ENCODE peak calls at places on chromosomes 4 and X, in four cellular contexts. E is endothelial cell of umbilical vein, G is suprapubic skin, C is body of pancreas. Z is an unnamed sample.

GRCh38 chrX:149950681-149951080 is 12.4 kb upstream of the EOLA2 start:
- DNase-seq in E (peak; percentile 62), C (peak; percentile 27), G (no peak), Z (no peak)

GRCh38 chr4:175253184-175253902 is 335.2 kb downstream of the ADAM29 start:
- DNase-seq in E (no peak), G (no peak), C (no peak), Z (no peak)

GRCh38 chr4:27684501-27685077 is 823.9 kb downstream of the STIM2 start:
- DNase-seq in C (peak; percentile 61), G (no peak), E (peak; percentile 4), Z (peak; percentile 30)

GRCh38 chrX:74509989-74510388 is 88.7 kb downstream of the SLC16A2 start:
- DNase-seq in E (no peak), C (no peak), G (no peak), Z (no peak)

GRCh38 chrX:143615851-143616250 is 20.1 kb downstream of the SLITRK4 start:
- DNase-seq in C (no peak), E (no peak), G (no peak), Z (no peak)

GRCh38 chr4:21953653-21954052 is 5.1 kb upstream of the KCNIP4 start:
- DNase-seq in C (no peak), E (no peak), G (no peak), Z (no peak)

GRCh38 chr4:153371835-153372234 is 27.3 kb downstream of the MND1 start:
- DNase-seq in G (no peak), E (no peak), C (no peak), Z (no peak)

GRCh38 chrX:131626681-131627296 is 82.9 kb downstream of the OR13H1 start:
- DNase-seq in G (no peak), C (no peak), E (no peak), Z (no peak)

GRCh38 chr4:19850909-19851308 is 400.8 kb upstream of the SLIT2 start:
- DNase-seq in E (peak; percentile 31), C (no peak), G (no peak), Z (no peak)

GRCh38 chr4:136922066-136922465 is 610.2 kb downstream of the PCDH18 start:
- DNase-seq in E (no peak), C (no peak), G (no peak), Z (no peak)

GRCh38 chrX:145881175-145881867 is 63.7 kb downstream of the SLITRK2 start:
- DNase-seq in E (no peak), G (no peak), C (no peak), Z (no peak)

GRCh38 chr4:21544410-21544809 is 404.2 kb downstream of the KCNIP4 start:
- DNase-seq in C (no peak), G (no peak), E (no peak), Z (no peak)

GRCh38 chr4:186023975-186024374 is 45.0 kb upstream of the TLR3 start:
- DNase-seq in E (no peak), G (no peak), C (no peak), Z (no peak)

GRCh38 chr4:91220315-91220714 is 1083.5 kb upstream of the GRID2 start:
- DNase-seq in C (no peak), E (no peak), G (no peak), Z (no peak)

GRCh38 chr4:121822796-121823504 is 733 bp downstream of the CCNA2 start:
- DNase-seq in C (peak; percentile 17), E (peak; percentile 39), G (peak; percentile 69), Z (no peak)

GRCh38 chr4:74042681-74043080 is 4.2 kb upstream of the CXCL3 start:
- DNase-seq in E (no peak), C (peak; percentile 43), G (no peak), Z (no peak)

GRCh38 chrX:116435597-116435996 is 809 bp upstream of the SLC6A14 start:
- DNase-seq in C (no peak), G (no peak), E (no peak), Z (no peak)

GRCh38 chrX:116436358-116436816 is at the start of gene SLC6A14:
- DNase-seq in E (no peak), C (peak; percentile 11), G (no peak), Z (peak; percentile 29)
- TF ChIP-seq POLR2A in E (no peak), C (no peak), G (no peak), Z (no peak)

GRCh38 chrX:118498755-118499154 is 3.1 kb downstream of the DOCK11 start:
- DNase-seq in C (no peak), G (no peak), E (no peak), Z (no peak)
- H3K4me1 ChIP-seq in C (peaks cover 8% of the 10 kb centered on the region), G (no peaks in the 10 kb centered on the region), E (peaks cover 3% of the 10 kb centered on the region), Z (no peaks in the 10 kb centered on the region)

DNA sequence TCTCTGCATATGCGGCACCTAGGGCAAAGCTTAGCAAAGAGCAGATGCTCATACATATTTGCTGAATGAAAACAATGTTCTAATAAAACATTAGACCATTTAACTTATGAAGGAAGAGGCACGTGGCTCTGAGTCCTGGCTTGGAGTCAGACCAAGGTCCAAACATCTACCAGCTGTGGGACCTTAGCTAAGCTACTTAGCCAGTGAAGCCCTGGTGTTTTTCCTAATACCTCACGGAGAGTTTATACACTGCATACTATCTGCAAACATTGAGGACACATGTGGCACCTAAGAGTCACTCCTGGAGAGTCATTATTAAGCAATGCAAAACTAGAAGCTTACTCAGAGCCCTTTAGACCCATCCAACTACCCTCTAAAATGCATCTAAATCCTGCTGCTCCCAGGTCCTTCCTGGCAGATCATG is 9.0 kb downstream of the PDGFC start:
- DNase-seq in C (peak; percentile 43), E (no peak), G (no peak), Z (no peak)
- H3K27ac ChIP-seq in C (peak overlapping the region; percentile 15), E (no peak overlapping the region), G (no peak overlapping the region), Z (no peak overlapping the region)

GRCh38 chr4:2843023-2843908 is at the start of gene ADD1:
- DNase-seq in C (peak; percentile 94), E (peak; percentile 99), G (peak; percentile 93), Z (peak; percentile 90)

GRCh38 chr4:2846172-2846571 is 2.5 kb downstream of the ADD1 start:
- DNase-seq in C (no peak), E (no peak), G (no peak), Z (no peak)

GRCh38 chr4:2847297-2847871 is 3.7 kb downstream of the ADD1 start:
- DNase-seq in E (no peak), C (no peak), G (no peak), Z (no peak)

GRCh38 chr4:2842667-2843022 is 999 bp upstream of the ADD1 start:
- DNase-seq in E (no peak), G (no peak), C (no peak), Z (no peak)

DNA sequence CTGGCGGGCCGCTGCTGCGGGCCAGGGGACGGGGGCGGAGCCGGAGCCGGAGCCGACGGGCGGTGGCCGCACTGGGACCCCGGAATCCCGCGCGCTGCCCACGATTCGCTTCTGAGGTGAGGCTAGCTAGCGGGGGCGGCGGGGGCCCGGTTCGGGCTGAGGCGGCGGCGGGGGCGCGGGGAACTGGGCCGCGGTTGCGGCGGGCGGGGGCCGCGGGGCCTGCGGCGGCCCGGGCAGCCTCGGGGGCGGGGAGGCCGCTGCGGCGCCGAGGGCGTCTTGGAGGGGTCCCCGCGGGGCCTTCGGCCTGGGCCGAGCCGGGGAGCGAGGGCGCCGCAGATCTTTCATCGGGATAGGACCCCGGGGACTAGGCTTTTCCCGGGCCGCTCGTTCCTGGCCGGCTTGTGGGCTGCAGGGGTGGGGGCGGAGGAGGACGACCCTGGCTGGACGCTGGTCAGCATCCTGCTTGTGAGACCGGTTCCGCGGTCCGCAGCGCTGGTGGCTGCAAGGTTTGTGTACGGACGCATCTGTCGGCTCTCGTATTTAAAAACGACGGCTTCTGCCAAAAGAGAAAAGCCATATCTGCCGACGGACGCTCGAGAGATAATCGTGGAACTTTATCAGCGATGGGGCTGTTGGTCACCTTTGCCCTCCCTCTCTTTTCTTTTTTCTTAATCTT is 403 bp downstream of the ADD1 start:
- DNase-seq in C (peak; percentile 58), E (peak; percentile 49), G (peak; percentile 79), Z (peak; percentile 33)
- TF ChIP-seq POLR2A in C (no peak), E (no peak), G (no peak), Z (no peak)

DNA sequence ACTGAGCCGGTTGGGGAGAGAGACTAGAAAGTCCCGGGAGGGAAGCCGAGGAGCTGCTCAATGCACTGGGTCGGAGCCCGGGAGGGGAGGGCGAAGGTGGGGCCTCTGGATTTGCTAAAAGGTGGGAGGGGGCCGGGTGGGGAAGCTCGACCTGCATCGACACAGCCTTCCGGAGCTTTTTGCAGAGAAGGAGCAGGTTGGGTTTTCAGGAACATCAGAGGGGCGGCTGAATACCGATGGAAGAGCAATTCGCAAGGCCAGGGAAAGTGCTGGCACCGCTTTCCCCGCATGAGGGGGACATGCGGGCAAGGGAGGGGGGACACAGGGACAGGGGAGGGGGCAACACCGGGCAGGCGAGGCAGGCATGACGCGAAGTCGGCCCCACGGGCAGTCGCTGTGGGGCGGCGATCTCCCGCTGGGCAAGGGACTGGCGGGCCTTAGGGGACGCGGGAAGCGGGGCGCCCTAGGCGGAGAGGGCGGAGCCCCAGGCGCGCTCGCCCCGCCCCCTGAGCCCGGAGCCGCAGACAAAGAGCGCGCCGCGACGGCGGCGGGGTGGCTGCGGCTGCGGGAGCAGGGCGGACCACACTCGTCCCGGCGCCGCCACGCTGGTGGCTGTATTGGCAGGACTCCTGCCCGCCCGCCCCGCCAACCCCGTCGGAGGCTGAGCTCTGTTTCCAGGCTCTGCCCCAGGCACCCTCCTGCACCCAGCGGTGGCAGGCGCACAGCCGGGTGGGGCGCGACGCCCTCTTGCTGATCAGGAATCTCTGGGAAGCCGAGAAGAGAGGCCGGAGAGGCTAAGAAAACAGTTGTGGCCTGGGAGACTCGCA is 11.6 kb downstream of the PDZD4 start:
- DNase-seq in G (no peak), E (peak; percentile 23), C (peak; percentile 27), Z (no peak)
- H3K4me1 ChIP-seq in G (peaks cover 11% of the 10 kb centered on the region), E (peaks cover 4% of the 10 kb centered on the region), C (peaks cover 9% of the 10 kb centered on the region), Z (no peaks in the 10 kb centered on the region)

Z was measured in breast epithelium.